ENCODE peak calls at places on chromosomes 16 and 17, in six cellular contexts. M is GM13976; O is AG10803; N is mucosa of descending colon; G is cardiac muscle cell; P is CD4-positive, alpha-beta T cell. I is an unnamed sample.

GRCh38 chr16:50473375-50473945 is 74.7 kb upstream of the NKD1 start:
- DNase-seq in M (no peak), O (no peak), N (no peak), G (peak), P (no peak), I (no peak)

GRCh38 chr16:87017388-87018012 is 299.7 kb downstream of the C16orf95 start:
- DNase-seq in M (no peak), O (peak), N (no peak), G (peak), P (no peak), I (no peak)

GRCh38 chr17:80797741-80798594 is 193.7 kb upstream of the CHMP6 start:
- DNase-seq in M (no peak), O (no peak), N (no peak), G (no peak), P (no peak), I (no peak)

GRCh38 chr16:87895641-87896141 is 26.4 kb upstream of the SLC7A5 start:
- DNase-seq in M (peak), O (peak), N (peak), G (peak), P (peak), I (peak)

GRCh38 chr17:81556863-81557262 is 4.7 kb upstream of the FAAP100 start:
- DNase-seq in M (no peak), O (no peak), N (peak), G (no peak), P (no peak), I (no peak)

GRCh38 chr17:30930495-30930894 is 8.8 kb downstream of the ADAP2 start:
- DNase-seq in M (no peak), O (no peak), N (no peak), G (no peak), P (no peak), I (no peak)

GRCh38 chr17:80358131-80358530 is 56.8 kb upstream of the ENDOV start:
- DNase-seq in M (no peak), O (no peak), N (no peak), G (no peak), P (no peak), I (no peak)

GRCh38 chr16:78686601-78687000 is 587.1 kb downstream of the WWOX start:
- DNase-seq in M (no peak), O (no peak), N (no peak), G (peak), P (no peak), I (no peak)

GRCh38 chr16:84941916-84942315 is 69.4 kb downstream of the ZDHHC7 start:
- DNase-seq in M (no peak), O (peak), N (no peak), G (no peak), P (no peak), I (no peak)

GRCh38 chr16:30637952-30638351 is 12.8 kb upstream of the PRR14 start:
- DNase-seq in M (no peak), O (peak), N (no peak), G (peak), P (no peak), I (no peak)

GRCh38 chr16:27819356-27819755 is 244.2 kb downstream of the GSG1L start:
- DNase-seq in M (no peak), O (no peak), N (no peak), G (no peak), P (no peak), I (no peak)

GRCh38 chr17:29643817-29644160 is 21.1 kb upstream of the CORO6 start:
- DNase-seq in M (no peak), O (no peak), N (no peak), G (no peak), P (no peak), I (no peak)

GRCh38 chr17:41199421-41200098 is 9.9 kb downstream of the KRTAP9-1 start:
- DNase-seq in M (no peak), O (no peak), N (no peak), G (no peak), P (no peak), I (no peak)

GRCh38 chr16:69217433-69217832 is 30.5 kb downstream of the SNTB2 start:
- DNase-seq in M (no peak), O (peak), N (no peak), G (peak), P (no peak), I (no peak)

GRCh38 chr16:74035816-74036215 is 260.8 kb upstream of the PSMD7 start:
- DNase-seq in M (peak), O (peak), N (no peak), G (peak), P (no peak), I (peak)

GRCh38 chr16:57299009-57299718 is 14.7 kb upstream of the PLLP start:
- DNase-seq in M (no peak), O (no peak), N (no peak), G (no peak), P (no peak), I (peak)

GRCh38 chr17:55642741-55643140 is 79.9 kb downstream of the TMEM100 start:
- DNase-seq in M (no peak), O (no peak), N (no peak), G (no peak), P (no peak), I (no peak)

GRCh38 chr16:1758923-1759322 is 12.4 kb downstream of the NME3 start:
- DNase-seq in M (no peak), O (no peak), N (peak), G (no peak), P (no peak), I (no peak)

GRCh38 chr16:54059319-54059718 is 227.3 kb downstream of the IRX3 start:
- DNase-seq in M (no peak), O (no peak), N (no peak), G (no peak), P (no peak), I (no peak)

GRCh38 chr17:77375917-77376651 is 235.3 kb downstream of the SEC14L1 start:
- DNase-seq in M (no peak), O (peak), N (peak), G (peak), P (peak), I (peak)

GRCh38 chr17:80761421-80761871 is 216.8 kb downstream of the RPTOR start:
- DNase-seq in M (no peak), O (peak), N (no peak), G (peak), P (peak), I (no peak)

GRCh38 chr17:4108397-4108796 is 34.4 kb downstream of the ZZEF1 start:
- DNase-seq in M (no peak), O (no peak), N (no peak), G (no peak), P (no peak), I (no peak)

GRCh38 chr17:58307468-58308172 is 21.0 kb downstream of the TSPOAP1 start:
- DNase-seq in M (peak), O (no peak), N (no peak), G (no peak), P (no peak), I (no peak)

GRCh38 chr16:84596161-84596560 is 21.7 kb downstream of the COTL1 start:
- DNase-seq in M (no peak), O (no peak), N (no peak), G (no peak), P (no peak), I (no peak)

GRCh38 chr17:61335845-61336655 is 63.6 kb upstream of the TBX2 start:
- DNase-seq in M (no peak), O (no peak), N (peak), G (no peak), P (no peak), I (no peak)

GRCh38 chr17:48002920-48003685 is 32.2 kb downstream of the CDK5RAP3 start:
- DNase-seq in M (no peak), O (no peak), N (no peak), G (no peak), P (no peak), I (no peak)

GRCh38 chr17:80263253-80264047 is 2.8 kb downstream of the RNF213 start:
- DNase-seq in M (peak), O (peak), N (peak), G (peak), P (peak), I (peak)

DNA sequence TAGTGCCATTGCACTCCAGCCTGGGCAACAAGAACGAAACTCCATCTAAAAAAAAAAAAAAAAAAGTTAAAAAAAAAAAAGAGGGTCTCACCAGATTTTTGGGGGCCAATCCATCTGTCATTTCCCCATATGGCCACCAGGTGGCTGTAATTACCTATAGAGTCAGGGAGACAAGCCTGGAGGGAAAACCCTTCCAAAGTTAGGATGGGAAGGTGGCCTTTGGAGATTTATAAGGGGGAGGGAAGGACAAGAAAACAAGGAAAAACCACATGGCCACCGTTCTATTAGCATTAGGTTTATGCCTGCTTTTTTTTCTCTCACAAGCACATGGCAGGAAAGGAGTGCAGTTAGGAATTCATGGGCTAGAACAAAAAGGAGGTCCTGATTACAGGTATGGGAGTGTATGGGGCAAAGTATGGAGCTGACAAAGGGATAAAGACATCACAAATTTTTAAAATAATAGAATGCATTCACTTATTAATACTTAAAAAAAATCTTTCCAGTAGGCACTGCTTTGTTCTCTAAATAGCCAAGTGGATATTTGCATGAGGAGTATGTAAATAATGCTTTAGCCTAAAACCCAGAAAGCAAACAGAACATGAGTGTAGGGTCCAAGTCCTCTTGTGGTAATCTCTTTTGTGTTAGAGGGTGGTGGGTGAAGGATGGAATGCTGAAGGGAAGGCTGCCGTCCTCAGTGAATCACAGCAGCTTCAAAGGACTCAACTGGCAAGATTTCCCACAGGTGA is 5.1 kb downstream of the CYB5D1 start:
- DNase-seq in M (no peak), O (peak), N (no peak), G (peak), P (peak), I (no peak)
- TF ChIP-seq CTCF in M (peak), O (peak), N (peak), G (peak), P (peak), I (peak)

GRCh38 chr16:48913384-48913783 is 303.4 kb upstream of the N4BP1 start:
- DNase-seq in M (no peak), O (no peak), N (no peak), G (no peak), P (no peak), I (no peak)

GRCh38 chr16:48912360-48912759 is 302.4 kb upstream of the N4BP1 start:
- DNase-seq in M (no peak), O (no peak), N (no peak), G (no peak), P (no peak), I (no peak)

GRCh38 chr16:48910214-48910613 is 300.2 kb upstream of the N4BP1 start:
- DNase-seq in M (no peak), O (no peak), N (no peak), G (no peak), P (no peak), I (no peak)

GRCh38 chr16:48914070-48914469 is 304.1 kb upstream of the N4BP1 start:
- DNase-seq in M (no peak), O (no peak), N (no peak), G (no peak), P (no peak), I (no peak)

GRCh38 chr16:48911700-48912099 is 301.7 kb upstream of the N4BP1 start:
- DNase-seq in M (no peak), O (peak), N (no peak), G (no peak), P (no peak), I (no peak)
- TF ChIP-seq CTCF in M (no peak), O (peak), N (no peak), G (no peak), P (no peak), I (no peak)

DNA sequence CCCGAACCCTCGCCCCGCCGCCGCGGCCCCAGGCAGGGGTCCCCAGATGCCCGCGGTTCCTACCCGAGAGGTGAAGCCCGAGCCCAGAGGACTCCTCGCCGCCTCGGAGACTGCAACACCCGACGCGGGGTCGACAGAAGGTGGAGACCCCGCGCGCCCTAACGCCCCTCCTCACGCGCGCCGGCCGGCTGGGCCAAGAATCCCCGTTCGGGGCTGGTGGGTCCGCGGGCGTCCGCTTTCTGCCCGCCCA is 515 bp downstream of the SUMO2 start:
- DNase-seq in M (no peak), O (no peak), N (no peak), G (no peak), P (no peak), I (no peak)
- TF ChIP-seq CTCF in M (no peak), O (no peak), N (no peak), G (no peak), P (no peak), I (no peak)

GRCh38 chr17:64214950-64215349 is 48.1 kb downstream of the TEX2 start:
- DNase-seq in M (no peak), O (no peak), N (no peak), G (no peak), P (no peak), I (no peak)

GRCh38 chr17:64218066-64218465 is 45.0 kb downstream of the TEX2 start:
- DNase-seq in M (peak), O (no peak), N (no peak), G (no peak), P (no peak), I (peak)

GRCh38 chr17:64217249-64217652 is 45.8 kb downstream of the TEX2 start:
- DNase-seq in M (no peak), O (no peak), N (peak), G (no peak), P (no peak), I (no peak)

GRCh38 chr17:64216030-64216384 is 47.1 kb downstream of the TEX2 start:
- DNase-seq in M (no peak), O (peak), N (no peak), G (peak), P (no peak), I (no peak)

DNA sequence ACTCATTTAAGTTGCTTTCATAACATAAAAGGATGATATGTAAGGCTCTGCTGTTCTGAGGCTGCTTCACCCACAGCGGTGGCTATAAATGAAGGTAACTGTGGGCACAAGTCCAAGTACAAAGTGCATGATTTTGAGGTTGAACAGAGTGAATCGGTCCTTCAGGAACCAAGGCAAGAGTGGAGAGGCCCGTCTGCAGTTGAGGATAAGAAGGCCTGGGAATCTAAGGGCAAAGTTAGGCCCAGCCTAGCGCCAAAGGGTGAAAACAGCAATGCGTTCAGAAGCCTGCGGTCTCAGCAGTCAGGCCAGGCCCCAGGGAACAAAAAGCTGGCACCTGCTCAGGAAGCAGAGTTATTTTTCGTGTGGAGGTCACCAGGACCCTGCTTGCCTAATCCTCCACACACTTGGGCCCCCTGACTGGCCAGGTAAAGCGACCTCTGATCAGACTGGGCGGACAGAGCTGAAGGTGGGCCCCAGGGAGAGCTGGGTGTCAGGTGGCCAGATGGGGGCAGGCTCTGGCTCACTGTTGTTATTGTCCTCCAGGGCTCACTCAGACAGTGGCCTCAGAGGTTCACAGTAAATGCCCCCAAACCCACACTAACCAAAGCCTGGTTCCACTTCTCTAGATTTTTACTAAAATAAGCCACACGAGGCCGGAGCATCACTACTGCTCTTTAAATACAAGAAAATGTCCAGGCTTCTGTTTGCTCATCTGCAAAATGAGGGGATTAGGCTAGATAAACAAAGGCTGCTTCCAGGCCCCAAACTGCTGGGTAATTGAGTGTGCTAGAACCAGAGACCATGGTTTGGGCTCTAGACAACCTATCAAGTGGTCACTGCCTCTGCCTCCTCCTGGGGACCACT is 46.4 kb downstream of the TEX2 start:
- DNase-seq in M (peak), O (no peak), N (peak), G (peak), P (no peak), I (peak)
- TF ChIP-seq CTCF in M (peak), O (no peak), N (no peak), G (peak), P (no peak), I (peak)

GRCh38 chr17:37485938-37486570 is 3.6 kb upstream of the DUSP14 start:
- DNase-seq in M (no peak), O (peak), N (no peak), G (no peak), P (no peak), I (no peak)
- TF ChIP-seq CTCF in M (no peak), O (no peak), N (no peak), G (no peak), P (no peak), I (no peak)

GRCh38 chr16:15643453-15644305 is 725 bp upstream of the MARF1 start:
- DNase-seq in M (no peak), O (peak), N (peak), G (peak), P (no peak), I (no peak)
- TF ChIP-seq CTCF in M (peak), O (peak), N (peak), G (peak), P (peak), I (peak)

GRCh38 chr17:33947762-33948161 is 307.3 kb upstream of the CCL2 start:
- DNase-seq in M (no peak), O (no peak), N (no peak), G (no peak), P (no peak), I (no peak)

GRCh38 chr17:33944412-33944811 is 310.7 kb upstream of the CCL2 start:
- DNase-seq in M (no peak), O (no peak), N (no peak), G (no peak), P (no peak), I (no peak)

GRCh38 chr17:33944826-33945225 is 310.3 kb upstream of the CCL2 start:
- DNase-seq in M (no peak), O (no peak), N (no peak), G (no peak), P (no peak), I (no peak)

GRCh38 chr17:33948299-33948698 is 306.8 kb upstream of the CCL2 start:
- DNase-seq in M (no peak), O (no peak), N (no peak), G (no peak), P (no peak), I (no peak)

GRCh38 chr17:33945641-33946546 is 309.2 kb upstream of the CCL2 start:
- DNase-seq in M (no peak), O (no peak), N (no peak), G (no peak), P (no peak), I (no peak)
- TF ChIP-seq CTCF in M (no peak), O (no peak), N (no peak), G (no peak), P (no peak), I (no peak)

GRCh38 chr17:56833812-56834379 is at the start of the genes C17orf67 and DGKE:
- DNase-seq in M (peak), O (peak), N (peak), G (peak), P (peak), I (peak)

GRCh38 chr17:56833023-56833811 is 503 bp downstream of the C17orf67 start:
- DNase-seq in M (peak), O (peak), N (peak), G (peak), P (peak), I (peak)

GRCh38 chr17:56835259-56835575 is 1.3 kb downstream of the DGKE start:
- DNase-seq in M (no peak), O (no peak), N (no peak), G (no peak), P (no peak), I (no peak)

GRCh38 chr17:56832446-56832845 is 1.3 kb downstream of the C17orf67 start:
- DNase-seq in M (no peak), O (no peak), N (no peak), G (no peak), P (no peak), I (no peak)

DNA sequence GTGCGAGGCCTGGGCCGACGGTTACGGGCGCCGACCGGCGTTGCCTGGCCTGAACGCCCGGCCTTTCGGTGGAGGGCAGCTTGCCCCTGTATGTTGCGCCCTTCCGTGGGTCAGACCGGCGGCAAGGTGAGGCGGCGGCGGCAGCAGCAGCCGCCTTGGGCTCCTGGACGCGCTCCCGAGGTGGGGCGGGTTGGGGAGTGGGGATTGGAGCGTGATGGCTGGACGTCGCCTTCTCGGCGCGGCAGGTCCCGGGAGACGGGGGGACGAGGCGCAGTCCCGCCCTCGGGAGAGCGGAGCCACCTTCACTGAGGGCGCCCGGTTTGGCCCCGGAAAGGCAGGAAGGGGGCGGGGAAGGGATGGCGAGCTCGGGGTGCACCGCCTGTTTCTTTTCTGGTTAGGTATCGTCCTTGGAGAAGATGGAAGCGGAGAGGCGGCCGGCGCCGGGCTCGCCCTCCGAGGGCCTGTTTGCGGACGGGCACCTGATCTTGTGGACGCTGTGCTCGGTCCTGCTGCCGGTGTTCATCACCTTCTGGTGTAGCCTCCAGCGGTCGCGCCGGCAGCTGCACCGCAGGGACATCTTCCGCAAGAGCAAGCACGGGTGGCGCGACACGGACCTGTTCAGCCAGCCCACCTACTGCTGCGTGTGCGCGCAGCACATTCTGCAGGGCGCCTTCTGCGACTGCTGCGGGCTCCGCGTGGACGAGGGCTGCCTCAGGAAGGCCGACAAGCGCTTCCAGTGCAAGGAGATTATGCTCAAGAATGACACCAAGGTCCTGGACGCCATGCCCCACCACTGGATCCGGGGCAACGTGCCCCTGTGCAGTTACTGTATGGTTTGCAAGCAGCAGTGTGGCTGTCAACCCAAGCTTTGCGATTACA is 668 bp downstream of the DGKE start:
- DNase-seq in M (peak), O (peak), N (peak), G (peak), P (peak), I (peak)
- TF ChIP-seq CTCF in M (no peak), O (no peak), N (peak), G (no peak), P (no peak), I (peak)

I was measured in GM13977.